ENCODE peak calls at places on chromosomes 4 and X, in seven cellular contexts. K, V, H, X, B, N and Q are unnamed samples.

GRCh38 chr4:108417923-108418322 is 202.5 kb upstream of the RPL34 start:
- DNase-seq in B (peak), H (no peak), V (no peak), X (no peak), N (peak), K (no peak), Q (peak)

GRCh38 chr4:146288188-146288587 is 73.8 kb downstream of the REELD1 start:
- DNase-seq in K (no peak), B (no peak), X (no peak), N (no peak), H (no peak), V (no peak), Q (no peak)

GRCh38 chr4:7928711-7929505 is 10.8 kb downstream of the AFAP1 start:
- DNase-seq in B (no peak), K (no peak), V (peak), H (no peak), N (peak), X (no peak), Q (peak)

GRCh38 chr4:113468165-113469022 is 293.1 kb downstream of the CAMK2D start:
- DNase-seq in H (peak), X (no peak), B (peak), K (peak), N (peak), V (peak), Q (peak)

GRCh38 chrX:85897376-85898110 is 149.8 kb downstream of the CHM start:
- DNase-seq in V (no peak), K (no peak), H (no peak), B (no peak), N (no peak), X (no peak), Q (peak)

GRCh38 chr4:3476936-3477749 is 14.0 kb downstream of the DOK7 start:
- DNase-seq in B (no peak), K (no peak), V (no peak), N (no peak), H (no peak), X (no peak), Q (no peak)

GRCh38 chr4:41360214-41360910 is 103.6 kb downstream of the UCHL1 start:
- DNase-seq in K (peak), V (peak), N (peak), X (peak), H (no peak), B (no peak), Q (peak)

GRCh38 chr4:188986271-188986689 is 847.0 kb downstream of the TRIML1 start:
- DNase-seq in N (peak), V (peak), H (no peak), K (no peak), B (peak), X (no peak), Q (peak)

GRCh38 chr4:152784490-152785195 is 4.9 kb downstream of the ARFIP1 start:
- DNase-seq in H (no peak), B (no peak), X (no peak), N (peak), K (no peak), V (peak), Q (peak)

GRCh38 chrX:19602866-19603620 is 87.7 kb upstream of the MAP3K15 start:
- DNase-seq in V (peak), X (no peak), H (no peak), K (no peak), B (no peak), N (peak), Q (peak)

GRCh38 chrX:115948018-115948923 is 222.3 kb upstream of the AGTR2 start:
- DNase-seq in K (no peak), B (no peak), N (no peak), V (no peak), H (no peak), X (no peak), Q (no peak)

GRCh38 chr4:24793219-24794005 is 2.0 kb upstream of the SOD3 start:
- DNase-seq in X (no peak), K (no peak), V (no peak), N (peak), H (no peak), B (no peak), Q (no peak)

GRCh38 chr4:78938474-78938867 is 767 bp downstream of the PAQR3 start:
- DNase-seq in B (no peak), X (no peak), N (peak), H (no peak), K (no peak), V (no peak), Q (peak)

GRCh38 chrX:140050906-140051305 is 85.6 kb upstream of the CXorf66 start:
- DNase-seq in H (no peak), X (no peak), N (peak), V (no peak), B (no peak), K (no peak), Q (peak)

GRCh38 chr4:15451181-15451865 is 18.4 kb upstream of the CC2D2A start:
- DNase-seq in X (no peak), V (peak), N (peak), K (no peak), B (no peak), H (no peak), Q (peak)